ENCODE peak calls at places on chromosomes 13 and 19, in eight cellular contexts. One of them, this sample, is unnamed.

GRCh38 chr13:98485561-98485960 is 91.3 kb downstream of the STK24 start:
- DNase-seq in progenitor cell of endocrine pancreas: no peak
- DNase-seq in lung: no peak
- DNase-seq in left cardiac atrium: no peak
- DNase-seq in neural crest cell: no peak
- DNase-seq in ascending aorta: no peak
- DNase-seq in hippocampal formation: no peak
- DNase-seq in fibroblast of gingiva: no peak
- DNase-seq in this sample: no peak

GRCh38 chr13:60332682-60333081 is 64.3 kb upstream of the TDRD3 start:
- DNase-seq in hippocampal formation: no peak
- DNase-seq in ascending aorta: no peak
- DNase-seq in neural crest cell: no peak
- DNase-seq in fibroblast of gingiva: no peak
- DNase-seq in lung: no peak
- DNase-seq in progenitor cell of endocrine pancreas: no peak
- DNase-seq in left cardiac atrium: no peak
- DNase-seq in this sample: no peak

GRCh38 chr13:34035676-34036325 is 217.9 kb downstream of the RFC3 start:
- DNase-seq in neural crest cell: no peak
- DNase-seq in hippocampal formation: no peak
- DNase-seq in fibroblast of gingiva: no peak
- DNase-seq in lung: no peak
- DNase-seq in ascending aorta: no peak
- DNase-seq in left cardiac atrium: no peak
- DNase-seq in progenitor cell of endocrine pancreas: no peak
- DNase-seq in this sample: no peak

GRCh38 chr13:100454876-100455275 is 133.7 kb downstream of the GGACT start:
- DNase-seq in neural crest cell: no peak
- DNase-seq in progenitor cell of endocrine pancreas: no peak
- DNase-seq in ascending aorta: no peak
- DNase-seq in left cardiac atrium: no peak
- DNase-seq in fibroblast of gingiva: no peak
- DNase-seq in lung: no peak
- DNase-seq in hippocampal formation: no peak
- DNase-seq in this sample: no peak

GRCh38 chr13:43804461-43805070 is 17.8 kb upstream of the ENOX1 start:
- DNase-seq in fibroblast of gingiva: peak; percentile 70
- DNase-seq in ascending aorta: no peak
- DNase-seq in lung: no peak
- DNase-seq in hippocampal formation: peak; percentile 83
- DNase-seq in neural crest cell: peak; percentile 42
- DNase-seq in left cardiac atrium: no peak
- DNase-seq in progenitor cell of endocrine pancreas: no peak
- DNase-seq in this sample: peak; percentile 89

GRCh38 chr19:41940443-41941409 is 12.5 kb upstream of the ERFL start:
- DNase-seq in neural crest cell: no peak
- DNase-seq in hippocampal formation: no peak
- DNase-seq in progenitor cell of endocrine pancreas: no peak
- DNase-seq in fibroblast of gingiva: no peak
- DNase-seq in left cardiac atrium: no peak
- DNase-seq in ascending aorta: no peak
- DNase-seq in lung: no peak
- DNase-seq in this sample: no peak

GRCh38 chr19:35642798-35643254 is 1.3 kb downstream of the ETV2 start:
- DNase-seq in neural crest cell: no peak
- DNase-seq in fibroblast of gingiva: no peak
- DNase-seq in ascending aorta: no peak
- DNase-seq in hippocampal formation: no peak
- DNase-seq in left cardiac atrium: no peak
- DNase-seq in lung: no peak
- DNase-seq in progenitor cell of endocrine pancreas: no peak
- DNase-seq in this sample: no peak

GRCh38 chr19:36014029-36014924 is at the start of gene ALKBH6:
- DNase-seq in ascending aorta: peak; percentile 100
- DNase-seq in progenitor cell of endocrine pancreas: peak; percentile 97
- DNase-seq in neural crest cell: peak; percentile 98
- DNase-seq in left cardiac atrium: peak; percentile 100
- DNase-seq in fibroblast of gingiva: peak; percentile 98
- DNase-seq in hippocampal formation: peak; percentile 99
- DNase-seq in lung: peak; percentile 100
- DNase-seq in this sample: peak; percentile 99

GRCh38 chr19:17107546-17108452 is 32.2 kb downstream of the MYO9B start:
- DNase-seq in progenitor cell of endocrine pancreas: no peak
- DNase-seq in hippocampal formation: peak; percentile 15
- DNase-seq in neural crest cell: no peak
- DNase-seq in ascending aorta: peak; percentile 99
- DNase-seq in left cardiac atrium: peak; percentile 94
- DNase-seq in lung: peak; percentile 74
- DNase-seq in fibroblast of gingiva: peak; percentile 95
- DNase-seq in this sample: peak; percentile 54

GRCh38 chr19:52690395-52691214 is 44.2 kb downstream of the ZNF611 start:
- DNase-seq in ascending aorta: peak; percentile 98
- DNase-seq in hippocampal formation: peak; percentile 82
- DNase-seq in neural crest cell: peak; percentile 89
- DNase-seq in fibroblast of gingiva: peak; percentile 93
- DNase-seq in lung: peak; percentile 93
- DNase-seq in progenitor cell of endocrine pancreas: peak; percentile 88
- DNase-seq in left cardiac atrium: peak; percentile 97
- DNase-seq in this sample: no peak

GRCh38 chr19:44848036-44848804 is 2.1 kb downstream of the NECTIN2 start:
- DNase-seq in hippocampal formation: no peak
- DNase-seq in lung: no peak
- DNase-seq in ascending aorta: peak; percentile 75
- DNase-seq in left cardiac atrium: peak; percentile 56
- DNase-seq in fibroblast of gingiva: peak; percentile 33
- DNase-seq in progenitor cell of endocrine pancreas: no peak
- DNase-seq in neural crest cell: peak; percentile 12
- DNase-seq in this sample: no peak

GRCh38 chr19:45451181-45451849 is 16.5 kb upstream of the FOSB start:
- DNase-seq in ascending aorta: peak; percentile 79
- DNase-seq in hippocampal formation: no peak
- DNase-seq in lung: peak; percentile 46
- DNase-seq in progenitor cell of endocrine pancreas: no peak
- DNase-seq in left cardiac atrium: no peak
- DNase-seq in fibroblast of gingiva: peak; percentile 66
- DNase-seq in neural crest cell: no peak
- DNase-seq in this sample: no peak

GRCh38 chr19:10855879-10856522 is 7.8 kb downstream of the C19orf38 start:
- DNase-seq in fibroblast of gingiva: no peak
- DNase-seq in progenitor cell of endocrine pancreas: no peak
- DNase-seq in lung: no peak
- DNase-seq in left cardiac atrium: no peak
- DNase-seq in hippocampal formation: no peak
- DNase-seq in ascending aorta: no peak
- DNase-seq in neural crest cell: no peak
- DNase-seq in this sample: no peak

GRCh38 chr19:46924874-46925547 is 64.2 kb downstream of the ARHGAP35 start:
- DNase-seq in lung: no peak
- DNase-seq in left cardiac atrium: peak; percentile 50
- DNase-seq in hippocampal formation: no peak
- DNase-seq in progenitor cell of endocrine pancreas: no peak
- DNase-seq in fibroblast of gingiva: no peak
- DNase-seq in neural crest cell: no peak
- DNase-seq in ascending aorta: peak; percentile 63
- DNase-seq in this sample: no peak

GRCh38 chr19:29516821-29517395 is 8.9 kb upstream of the VSTM2B start:
- DNase-seq in ascending aorta: no peak
- DNase-seq in progenitor cell of endocrine pancreas: no peak
- DNase-seq in lung: no peak
- DNase-seq in neural crest cell: no peak
- DNase-seq in hippocampal formation: no peak
- DNase-seq in left cardiac atrium: no peak
- DNase-seq in fibroblast of gingiva: no peak
- DNase-seq in this sample: no peak